ENCODE peak calls at places on chromosomes 1 and 21, in six cellular contexts. A is NB4, X is psoas muscle, D is cardiac fibroblast, C is choroid plexus epithelial cell, B is hepatocyte. W is an unnamed sample.

GRCh38 chr1:2166254-2166653 is 28.3 kb downstream of the FAAP20 start:
- DNase-seq in C (no peak), A (no peak), X (no peak), D (no peak), B (no peak), W (no peak)

GRCh38 chr1:76770979-76771378 is 96.3 kb upstream of the ST6GALNAC5 start:
- DNase-seq in D (no peak), B (no peak), X (no peak), A (no peak), C (no peak), W (no peak)

GRCh38 chr1:31227891-31228290 is 11.8 kb downstream of the NKAIN1 start:
- DNase-seq in C (no peak), B (no peak), A (no peak), D (no peak), X (no peak), W (no peak)

GRCh38 chr1:175307160-175307559 is 114.6 kb upstream of the KIAA0040 start:
- DNase-seq in A (no peak), B (no peak), X (no peak), C (no peak), D (no peak), W (no peak)

GRCh38 chr1:155079487-155080249 is 1.0 kb downstream of the EFNA3 start:
- DNase-seq in X (no peak), D (no peak), A (peak), B (peak), C (no peak), W (no peak)

GRCh38 chr1:12245116-12245515 is 15.3 kb downstream of the VPS13D start:
- DNase-seq in C (peak), A (no peak), X (no peak), D (peak), B (no peak), W (peak)

GRCh38 chr1:230147253-230148193 is 80.5 kb downstream of the GALNT2 start:
- DNase-seq in X (no peak), A (peak), D (peak), B (no peak), C (peak), W (no peak)

GRCh38 chr1:16017461-16018303 is at the start of gene HSPB7:
- DNase-seq in X (peak), D (peak), B (peak), C (peak), A (no peak), W (peak)

GRCh38 chr21:41451753-41452676 is 26.0 kb downstream of the MX1 start:
- DNase-seq in A (no peak), X (no peak), D (no peak), B (no peak), C (no peak), W (no peak)

DNA sequence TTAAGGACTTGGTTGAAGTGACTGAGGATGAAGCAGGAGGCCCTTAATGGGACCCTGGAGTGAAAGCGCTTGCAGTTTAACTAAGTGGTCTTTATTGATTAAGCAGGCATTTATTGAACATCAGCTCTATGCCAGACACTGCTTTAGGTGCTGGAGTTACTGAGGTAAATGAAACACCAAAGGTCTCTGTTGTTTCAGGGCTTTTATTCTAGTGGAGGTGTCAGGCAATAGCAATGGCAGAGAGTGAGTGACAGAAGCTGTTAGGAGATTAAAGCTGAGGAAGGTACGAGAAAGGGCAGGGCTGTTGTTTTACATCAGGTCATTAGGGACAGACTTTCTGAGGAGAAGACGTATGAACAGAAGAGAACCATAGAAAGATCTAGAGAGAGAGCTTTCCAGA is 186.9 kb downstream of the PDE4B start:
- DNase-seq in B (no peak), X (no peak), A (no peak), D (no peak), C (no peak), W (no peak)
- H3K4me3 ChIP-seq in B (no peak), X (no peak), A (no peak), D (no peak), C (no peak), W (no peak)

DNA sequence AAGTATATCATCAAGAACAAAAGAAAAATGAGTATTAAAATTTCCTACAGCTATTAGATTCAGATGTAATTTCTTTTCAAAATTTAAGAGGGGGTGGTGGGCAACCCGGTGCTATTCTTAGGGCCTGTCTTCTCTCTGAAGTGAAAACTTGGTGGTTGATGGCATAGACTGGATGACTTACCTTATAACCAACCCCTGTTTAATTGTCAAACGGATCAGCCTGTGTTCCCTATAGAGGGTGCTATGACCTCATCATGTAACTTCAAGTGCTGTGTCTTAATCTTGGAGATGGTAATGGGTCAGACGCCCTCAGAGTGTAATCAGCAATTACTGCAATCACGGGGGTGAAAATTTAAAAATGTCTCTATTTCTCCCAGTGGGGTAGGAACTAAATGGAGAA is 176.2 kb downstream of the PCP4 start:
- DNase-seq in X (no peak), A (peak), C (no peak), D (no peak), B (no peak), W (no peak)
- TF ChIP-seq CTCF in X (no peak), A (no peak), C (no peak), D (no peak), B (no peak), W (no peak)

GRCh38 chr1:216523449-216524190 is 100.4 kb upstream of the USH2A start:
- DNase-seq in B (no peak), X (no peak), A (no peak), D (peak), C (peak), W (peak)
- H3K4me3 ChIP-seq in B (no peak), X (no peak), A (no peak), D (no peak), C (no peak), W (no peak)

DNA sequence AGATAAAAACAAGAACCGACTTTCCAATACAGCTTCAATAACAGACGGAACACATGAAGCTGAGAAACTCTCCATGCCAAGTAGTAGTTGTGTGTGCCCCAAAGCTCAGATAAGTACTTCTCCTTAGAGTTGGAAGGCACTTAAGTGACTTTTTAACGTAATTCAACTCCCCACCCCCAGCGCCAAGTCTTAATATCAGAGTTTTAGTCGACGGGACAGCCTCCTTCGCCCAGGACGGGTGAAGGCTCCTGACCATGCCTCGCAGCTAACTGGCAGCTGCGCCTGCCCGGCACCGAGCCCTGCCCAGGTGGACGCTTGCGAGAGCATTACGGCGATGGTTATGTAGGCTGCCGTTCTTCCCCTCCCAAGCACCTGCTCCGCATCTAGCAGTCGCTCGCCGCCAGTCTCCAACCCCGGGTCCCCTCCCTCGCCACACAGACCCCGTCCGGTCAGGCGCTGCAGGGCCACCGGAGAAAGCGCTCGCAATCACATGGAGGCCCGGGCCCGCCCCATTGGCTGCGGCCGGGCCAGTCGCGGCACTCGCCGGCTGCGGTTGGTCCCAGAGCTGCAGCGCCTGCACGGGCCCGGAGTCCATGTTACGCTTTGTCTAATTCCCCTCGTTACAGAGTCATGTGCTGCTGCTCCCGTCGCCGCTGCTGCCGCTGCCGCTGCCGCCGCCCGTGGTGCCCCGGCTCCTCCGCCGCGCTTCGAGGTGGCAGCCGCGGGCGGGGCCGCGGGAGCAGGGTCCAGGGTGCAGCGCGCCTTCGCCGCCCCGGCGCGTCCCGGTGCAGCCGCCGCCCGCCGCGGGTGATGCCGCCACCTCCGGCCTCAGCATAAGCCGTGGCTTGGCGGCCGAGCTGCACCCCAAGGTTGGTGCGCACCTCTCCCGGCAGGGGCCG is at the start of gene LRRC8D:
- DNase-seq in C (peak), D (peak), A (peak), B (peak), X (peak), W (peak)
- TF ChIP-seq CTCF in C (no peak), D (no peak), A (no peak), B (no peak), X (no peak), W (no peak)

DNA sequence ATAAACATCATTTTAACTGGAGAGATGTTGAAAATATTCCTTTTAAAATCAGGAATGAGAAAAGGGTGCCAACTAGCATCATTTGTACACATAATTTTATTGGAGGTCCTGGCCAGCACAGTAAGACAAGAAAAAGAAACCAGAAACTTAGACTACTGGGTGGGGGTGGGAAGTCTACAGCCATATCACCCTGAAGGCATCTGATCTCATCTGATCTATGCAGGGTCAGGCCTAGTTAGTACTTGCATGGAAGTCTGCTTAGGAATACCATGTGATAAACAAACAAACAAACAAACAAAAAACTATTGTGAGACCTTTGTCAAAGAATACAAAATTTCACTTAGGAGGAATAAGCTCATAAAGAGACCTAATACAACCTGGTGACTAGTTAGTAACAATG is 54.2 kb downstream of the EIF2B3 start:
- DNase-seq in C (no peak), X (no peak), D (no peak), A (no peak), B (no peak), W (no peak)
- H3K4me3 ChIP-seq in C (no peak), X (no peak), D (no peak), A (no peak), B (no peak), W (no peak)

GRCh38 chr1:156584813-156585212 is 5.3 kb downstream of the TTC24 start:
- DNase-seq in D (no peak), A (no peak), B (peak), X (no peak), C (no peak), W (no peak)
- TF ChIP-seq CTCF in D (peak), A (peak), B (peak), X (no peak), C (peak), W (no peak)

W was measured in fibroblast of mammary gland.